ENCODE peak calls at places on chromosomes 16 and 17, in nine cellular contexts. N, E, K, R, G, U, I, O and F are unnamed samples.

GRCh38 chr17:65389426-65389825 is 172.0 kb downstream of the AXIN2 start:
- DNase-seq in N (no peak), E (no peak), K (no peak), R (no peak), G (no peak), U (no peak), I (no peak), O (peak), F (no peak)

GRCh38 chr16:524274-525011 is 3.1 kb upstream of the CAPN15 start:
- DNase-seq in N (no peak), E (no peak), K (no peak), R (no peak), G (no peak), U (no peak), I (no peak), O (no peak), F (no peak)

GRCh38 chr16:81625544-81626152 is 153.4 kb upstream of the PLCG2 start:
- DNase-seq in N (no peak), E (no peak), K (no peak), R (no peak), G (no peak), U (no peak), I (no peak), O (peak), F (peak)

GRCh38 chr17:62995377-62995885 is 29.4 kb downstream of the TANC2 start:
- DNase-seq in N (no peak), E (no peak), K (no peak), R (peak), G (peak), U (peak), I (peak), O (peak), F (peak)

GRCh38 chr17:41959336-41960095 is 7.1 kb upstream of the CNP start:
- DNase-seq in N (no peak), E (no peak), K (no peak), R (no peak), G (no peak), U (peak), I (no peak), O (peak), F (peak)

GRCh38 chr17:6045621-6046357 is 24.4 kb upstream of the WSCD1 start:
- DNase-seq in N (no peak), E (no peak), K (no peak), R (no peak), G (no peak), U (no peak), I (peak), O (no peak), F (no peak)

GRCh38 chr17:82281502-82282238 is 8.2 kb upstream of the CSNK1D start:
- DNase-seq in N (no peak), E (no peak), K (no peak), R (no peak), G (no peak), U (no peak), I (no peak), O (no peak), F (peak)

GRCh38 chr17:77329741-77330531 is 189.2 kb downstream of the SEC14L1 start:
- DNase-seq in N (no peak), E (no peak), K (no peak), R (no peak), G (no peak), U (no peak), I (no peak), O (no peak), F (no peak)

GRCh38 chr16:55955845-55956244 is 80.7 kb upstream of the CES5A start:
- DNase-seq in N (no peak), E (no peak), K (no peak), R (no peak), G (no peak), U (no peak), I (peak), O (no peak), F (no peak)

GRCh38 chr16:30724641-30725464 is 23.4 kb upstream of the PHKG2 start:
- DNase-seq in N (no peak), E (no peak), K (no peak), R (no peak), G (no peak), U (peak), I (no peak), O (no peak), F (no peak)

GRCh38 chr16:3459401-3460090 is 16.1 kb downstream of the NAA60 start:
- DNase-seq in N (no peak), E (no peak), K (no peak), R (no peak), G (no peak), U (no peak), I (no peak), O (no peak), F (no peak)

GRCh38 chr16:85151603-85152413 is 39.5 kb upstream of the CIBAR2 start:
- DNase-seq in N (no peak), E (no peak), K (no peak), R (peak), G (peak), U (no peak), I (no peak), O (peak), F (peak)

GRCh38 chr16:69315486-69316311 is 4.5 kb downstream of the VPS4A start:
- DNase-seq in N (no peak), E (no peak), K (no peak), R (no peak), G (no peak), U (no peak), I (no peak), O (no peak), F (no peak)

GRCh38 chr16:27843800-27844199 is 219.7 kb downstream of the GSG1L start:
- DNase-seq in N (no peak), E (no peak), K (no peak), R (no peak), G (peak), U (no peak), I (no peak), O (no peak), F (no peak)